ENCODE peak calls at places on chromosome 6, in seven cellular contexts. Q is NCI-H510A treated with DMSO at 0.1 percent for 48 hours; H is GM19239; A is effector memory CD4-positive, alpha-beta T cell; M is activated naive CD4-positive, alpha-beta T cell; X is effector CD8-positive, alpha-beta T cell; W is amniotic epithelial cell. Y is an unnamed sample.

GRCh38 chr6:12715437-12715836 is 1.1 kb upstream of the PHACTR1 start:
- DNase-seq in Q (no peak), H (no peak), A (no peak), M (no peak), X (no peak), W (no peak), Y (no peak)

GRCh38 chr6:52288216-52288615 is 3.7 kb upstream of the MCM3 start:
- DNase-seq in Q (no peak), H (no peak), A (no peak), M (no peak), X (no peak), W (no peak), Y (no peak)

GRCh38 chr6:135922746-135923145 is 71.2 kb downstream of the PDE7B start:
- DNase-seq in Q (no peak), H (no peak), A (no peak), M (no peak), X (no peak), W (no peak), Y (no peak)

GRCh38 chr6:108630050-108630714 is 69.5 kb downstream of the FOXO3 start:
- DNase-seq in Q (no peak), H (no peak), A (no peak), M (no peak), X (no peak), W (no peak), Y (no peak)

GRCh38 chr6:166492092-166492491 is 94.4 kb downstream of the RAMACL start:
- DNase-seq in Q (no peak), H (no peak), A (no peak), M (no peak), X (no peak), W (no peak), Y (no peak)

GRCh38 chr6:34934516-34934915 is 45.5 kb downstream of the ANKS1A start:
- DNase-seq in Q (no peak), H (no peak), A (no peak), M (no peak), X (no peak), W (peak; percentile 96), Y (no peak)

GRCh38 chr6:46022110-46022948 is 6.7 kb upstream of the CLIC5 start:
- DNase-seq in Q (no peak), H (no peak), A (no peak), M (no peak), X (no peak), W (no peak), Y (no peak)

GRCh38 chr6:145783796-145784195 is 30.8 kb downstream of the FBXO30 start:
- DNase-seq in Q (no peak), H (no peak), A (no peak), M (no peak), X (no peak), W (no peak), Y (no peak)

GRCh38 chr6:123588546-123588895 is 48.2 kb downstream of the TRDN start:
- DNase-seq in Q (no peak), H (no peak), A (no peak), M (no peak), X (no peak), W (no peak), Y (no peak)

GRCh38 chr6:31663961-31664789 is 622 bp downstream of the GPANK1 start:
- DNase-seq in Q (no peak), H (no peak), A (no peak), M (no peak), X (no peak), W (peak; percentile 76), Y (no peak)

GRCh38 chr6:4371207-4371921 is 236.0 kb upstream of the ECI2 start:
- DNase-seq in Q (no peak), H (no peak), A (no peak), M (no peak), X (no peak), W (peak; percentile 48), Y (no peak)

GRCh38 chr6:38646166-38646565 is 6.4 kb upstream of the BTBD9 start:
- DNase-seq in Q (no peak), H (no peak), A (no peak), M (no peak), X (no peak), W (no peak), Y (no peak)

GRCh38 chr6:36443951-36444428 is 1.2 kb downstream of the KCTD20 start:
- DNase-seq in Q (peak; percentile 75), H (no peak), A (no peak), M (no peak), X (no peak), W (peak; percentile 10), Y (no peak)